ENCODE peak calls at places on chromosome 4, in six cellular contexts. B is GM12865, A is fibroblast of lung, T is lower lobe of right lung, J is astrocyte, S is mucosa of descending colon. R is an unnamed sample.

GRCh38 chr4:107619731-107620130 is 100.3 kb downstream of the PAPSS1 start:
- DNase-seq in B (no peak), A (no peak), T (no peak), J (no peak), S (no peak), R (peak)

GRCh38 chr4:80138556-80139538 is 58.5 kb upstream of the PRDM8 start:
- DNase-seq in B (peak), A (peak), T (no peak), J (peak), S (no peak), R (peak)

GRCh38 chr4:64799751-64800150 is 390.5 kb upstream of the TECRL start:
- DNase-seq in B (peak), A (no peak), T (peak), J (no peak), S (no peak), R (no peak)

GRCh38 chr4:158667651-158668198 is 4.0 kb downstream of the C4orf46 start:
- DNase-seq in B (peak), A (peak), T (no peak), J (no peak), S (no peak), R (no peak)

GRCh38 chr4:25913056-25913850 is 767 bp upstream of the SMIM20 start:
- DNase-seq in B (peak), A (no peak), T (peak), J (no peak), S (peak), R (no peak)

GRCh38 chr4:32172761-32173160 is 1452.6 kb downstream of the PCDH7 start:
- DNase-seq in B (no peak), A (peak), T (no peak), J (peak), S (no peak), R (no peak)

GRCh38 chr4:17717301-17717700 is 64.1 kb downstream of the FAM184B start:
- DNase-seq in B (no peak), A (no peak), T (no peak), J (no peak), S (no peak), R (no peak)

GRCh38 chr4:115028682-115029385 is 84.6 kb downstream of the NDST4 start:
- DNase-seq in B (no peak), A (no peak), T (no peak), J (no peak), S (no peak), R (no peak)

GRCh38 chr4:36385951-36386561 is 104.6 kb downstream of the DTHD1 start:
- DNase-seq in B (peak), A (no peak), T (no peak), J (no peak), S (no peak), R (no peak)

GRCh38 chr4:150546286-150546685 is 35.7 kb upstream of the MAB21L2 start:
- DNase-seq in B (no peak), A (no peak), T (no peak), J (no peak), S (no peak), R (no peak)

DNA sequence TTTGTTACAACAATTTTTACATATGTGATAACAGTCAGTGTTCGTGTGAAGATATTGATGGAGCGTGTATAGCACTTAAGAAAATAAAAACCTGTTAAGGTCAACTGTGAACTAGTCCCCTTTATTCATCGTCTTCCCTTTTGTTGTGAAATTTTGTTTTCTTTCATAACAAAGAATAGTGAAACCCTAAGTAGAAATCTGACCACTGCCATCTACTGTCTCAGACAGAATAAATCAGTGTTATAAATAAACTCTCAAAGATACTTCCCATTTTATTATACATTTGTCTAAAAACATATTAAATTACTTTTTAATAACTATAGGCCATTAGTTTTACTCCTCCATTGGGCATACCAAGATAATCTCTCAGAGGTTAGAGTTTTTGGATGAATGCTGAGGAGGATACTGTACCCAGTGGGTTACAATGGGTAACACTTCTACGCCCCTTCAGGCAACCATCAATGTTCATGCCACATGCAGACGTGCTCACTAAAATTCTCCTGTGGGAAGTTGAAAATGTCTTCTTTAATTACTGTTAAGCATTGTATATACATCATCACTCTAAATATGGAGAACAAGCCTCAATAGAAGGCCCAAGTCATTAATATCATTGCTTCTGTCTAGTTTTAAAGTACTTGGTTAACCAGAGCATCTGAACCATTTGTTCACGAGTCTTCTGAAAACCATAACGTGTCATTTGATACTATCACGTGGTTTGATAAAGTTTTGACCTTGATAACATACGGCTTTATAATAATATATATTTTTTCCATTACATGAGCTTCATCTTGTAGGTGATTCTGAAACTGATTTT is 171.2 kb downstream of the TMA16 start:
- DNase-seq in B (peak), A (no peak), T (no peak), J (no peak), S (no peak), R (no peak)
- TF ChIP-seq CTCF in B (no peak), A (no peak), T (peak), J (no peak), S (no peak), R (peak)

DNA sequence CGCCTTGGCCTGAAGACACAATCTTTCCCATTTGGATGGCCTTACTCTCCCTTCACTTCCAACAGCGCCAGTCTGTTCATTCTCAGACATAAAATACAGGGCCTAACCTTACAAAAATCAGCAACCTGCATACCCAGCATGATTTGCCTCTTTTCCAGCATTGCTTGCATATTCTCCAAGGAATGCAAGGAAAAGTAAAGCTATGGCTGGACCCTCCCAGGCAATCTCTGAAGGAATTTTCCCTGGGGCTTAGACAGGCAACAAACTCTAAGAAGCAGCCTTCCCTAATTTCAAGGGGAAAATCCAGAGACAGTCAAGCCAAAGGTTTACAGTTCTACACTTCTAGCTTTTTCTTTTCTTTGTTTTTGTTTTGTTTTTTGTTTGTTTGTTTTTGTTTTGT is 3.6 kb downstream of the DCTD start:
- DNase-seq in B (no peak), A (no peak), T (no peak), J (no peak), S (no peak), R (no peak)
- TF ChIP-seq CTCF in B (no peak), A (no peak), T (no peak), J (no peak), S (no peak), R (no peak)

GRCh38 chr4:129526812-129527211 is 430.9 kb downstream of the C4orf33 start:
- DNase-seq in B (no peak), A (no peak), T (no peak), J (no peak), S (no peak), R (no peak)
- TF ChIP-seq CTCF in B (peak), A (no peak), T (peak), J (no peak), S (no peak), R (no peak)

GRCh38 chr4:100063355-100063754 is 113.3 kb upstream of the H2AZ1 start:
- DNase-seq in B (no peak), A (peak), T (no peak), J (no peak), S (no peak), R (no peak)
- TF ChIP-seq CTCF in B (no peak), A (no peak), T (no peak), J (no peak), S (no peak), R (peak)

GRCh38 chr4:141851246-141851891 is 215.0 kb downstream of the IL15 start:
- DNase-seq in B (no peak), A (peak), T (no peak), J (no peak), S (no peak), R (no peak)

GRCh38 chr4:141853091-141853734 is 216.8 kb downstream of the IL15 start:
- DNase-seq in B (no peak), A (no peak), T (no peak), J (no peak), S (no peak), R (no peak)

GRCh38 chr4:141845901-141846300 is 209.5 kb downstream of the IL15 start:
- DNase-seq in B (no peak), A (no peak), T (no peak), J (no peak), S (no peak), R (no peak)

GRCh38 chr4:141849367-141849766 is 213.0 kb downstream of the IL15 start:
- DNase-seq in B (no peak), A (no peak), T (no peak), J (no peak), S (no peak), R (no peak)

DNA sequence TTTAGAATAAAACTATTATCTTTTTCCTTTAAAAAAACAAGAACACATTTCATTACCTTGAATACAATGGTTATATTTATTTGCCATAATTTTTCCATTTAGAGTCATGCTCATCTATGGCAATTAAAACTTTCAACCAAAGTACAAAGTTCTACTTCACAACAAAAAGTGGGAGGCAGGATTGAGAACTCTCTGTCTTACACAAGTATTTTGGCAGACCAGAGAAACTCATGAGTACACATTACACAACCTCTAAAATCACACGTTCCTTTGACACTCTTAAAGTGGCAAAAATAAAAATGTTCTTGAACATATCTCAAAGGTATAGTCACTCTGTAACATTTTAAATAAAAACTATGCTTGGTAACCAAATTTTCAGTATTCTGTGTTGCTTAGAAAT is 213.4 kb downstream of the IL15 start:
- DNase-seq in B (no peak), A (peak), T (no peak), J (no peak), S (no peak), R (no peak)
- TF ChIP-seq CTCF in B (no peak), A (no peak), T (no peak), J (no peak), S (no peak), R (no peak)

GRCh38 chr4:99564921-99565320 is 1.1 kb upstream of the TRMT10A start:
- DNase-seq in B (no peak), A (no peak), T (no peak), J (no peak), S (no peak), R (no peak)

GRCh38 chr4:99563310-99564186 is at the start of gene TRMT10A:
- DNase-seq in B (peak), A (peak), T (peak), J (peak), S (peak), R (peak)
- TF ChIP-seq CTCF in B (no peak), A (no peak), T (peak), J (no peak), S (peak), R (peak)

GRCh38 chr4:76811604-76812412 is 86.1 kb downstream of the SOWAHB start:
- DNase-seq in B (no peak), A (peak), T (no peak), J (peak), S (no peak), R (peak)
- TF ChIP-seq CTCF in B (no peak), A (no peak), T (no peak), J (no peak), S (no peak), R (no peak)